ENCODE peak calls at places on chromosomes 13 and 19, in ten cellular contexts. One of them, this sample, is unnamed.
A peak's percentile ranks its signal among the peaks of the same experiment; 100 is the strongest.

GRCh38 chr13:39485314-39485700 is 117.7 kb downstream of the LHFPL6 start:
- DNase-seq in lower lobe of right lung: no peak
- DNase-seq in esophagus squamous epithelium: no peak
- DNase-seq in vagina: no peak
- DNase-seq in uterus: no peak
- DNase-seq in left ventricle myocardium inferior: no peak
- DNase-seq in fibroblast of the aortic adventitia: peak; percentile 49
- DNase-seq in foreskin fibroblast: no peak
- DNase-seq in OCI-LY7: no peak
- DNase-seq in AG09309: no peak
- DNase-seq in this sample: no peak

GRCh38 chr13:94914829-94915228 is 202.5 kb upstream of the SOX21 start:
- DNase-seq in fibroblast of the aortic adventitia: no peak
- DNase-seq in lower lobe of right lung: no peak
- DNase-seq in OCI-LY7: no peak
- DNase-seq in foreskin fibroblast: no peak
- DNase-seq in esophagus squamous epithelium: no peak
- DNase-seq in AG09309: no peak
- DNase-seq in uterus: no peak
- DNase-seq in vagina: no peak
- DNase-seq in left ventricle myocardium inferior: no peak
- DNase-seq in this sample: no peak

GRCh38 chr13:42656136-42656535 is 82.2 kb downstream of the TNFSF11 start:
- DNase-seq in fibroblast of the aortic adventitia: no peak
- DNase-seq in vagina: no peak
- DNase-seq in left ventricle myocardium inferior: no peak
- DNase-seq in OCI-LY7: no peak
- DNase-seq in lower lobe of right lung: no peak
- DNase-seq in foreskin fibroblast: peak; percentile 28
- DNase-seq in AG09309: no peak
- DNase-seq in esophagus squamous epithelium: no peak
- DNase-seq in uterus: no peak
- DNase-seq in this sample: no peak

GRCh38 chr13:40626566-40626965 is 39.9 kb downstream of the FOXO1 start:
- DNase-seq in OCI-LY7: peak; percentile 34
- DNase-seq in vagina: no peak
- DNase-seq in fibroblast of the aortic adventitia: no peak
- DNase-seq in AG09309: no peak
- DNase-seq in left ventricle myocardium inferior: no peak
- DNase-seq in lower lobe of right lung: no peak
- DNase-seq in esophagus squamous epithelium: no peak
- DNase-seq in foreskin fibroblast: no peak
- DNase-seq in uterus: no peak
- DNase-seq in this sample: no peak

GRCh38 chr19:4988770-4989251 is 19.9 kb downstream of the KDM4B start:
- DNase-seq in foreskin fibroblast: peak; percentile 90
- DNase-seq in OCI-LY7: no peak
- DNase-seq in lower lobe of right lung: no peak
- DNase-seq in left ventricle myocardium inferior: peak; percentile 54
- DNase-seq in fibroblast of the aortic adventitia: peak; percentile 80
- DNase-seq in esophagus squamous epithelium: no peak
- DNase-seq in vagina: no peak
- DNase-seq in AG09309: no peak
- DNase-seq in uterus: peak; percentile 85
- DNase-seq in this sample: peak; percentile 80

GRCh38 chr13:62139597-62139996 is 723.9 kb upstream of the PCDH20 start:
- DNase-seq in uterus: no peak
- DNase-seq in OCI-LY7: no peak
- DNase-seq in esophagus squamous epithelium: no peak
- DNase-seq in left ventricle myocardium inferior: no peak
- DNase-seq in foreskin fibroblast: no peak
- DNase-seq in fibroblast of the aortic adventitia: no peak
- DNase-seq in lower lobe of right lung: no peak
- DNase-seq in vagina: no peak
- DNase-seq in AG09309: no peak
- DNase-seq in this sample: no peak

GRCh38 chr19:49019242-49019932 is 2.5 kb upstream of the LHB start:
- DNase-seq in esophagus squamous epithelium: no peak
- DNase-seq in uterus: peak; percentile 35
- DNase-seq in AG09309: no peak
- DNase-seq in OCI-LY7: peak; percentile 56
- DNase-seq in left ventricle myocardium inferior: peak; percentile 75
- DNase-seq in vagina: no peak
- DNase-seq in fibroblast of the aortic adventitia: no peak
- DNase-seq in foreskin fibroblast: peak; percentile 69
- DNase-seq in lower lobe of right lung: peak; percentile 92
- DNase-seq in this sample: peak; percentile 68

GRCh38 chr13:102693781-102694180 is 1.1 kb downstream of the METTL21C start:
- DNase-seq in esophagus squamous epithelium: no peak
- DNase-seq in uterus: no peak
- DNase-seq in foreskin fibroblast: peak; percentile 58
- DNase-seq in fibroblast of the aortic adventitia: peak; percentile 65
- DNase-seq in AG09309: no peak
- DNase-seq in vagina: no peak
- DNase-seq in left ventricle myocardium inferior: no peak
- DNase-seq in lower lobe of right lung: no peak
- DNase-seq in OCI-LY7: no peak
- DNase-seq in this sample: peak; percentile 50

GRCh38 chr19:20423381-20424207 is 142.0 kb downstream of the ZNF737 start:
- DNase-seq in uterus: peak; percentile 54
- DNase-seq in OCI-LY7: peak; percentile 38
- DNase-seq in foreskin fibroblast: peak; percentile 74
- DNase-seq in left ventricle myocardium inferior: peak; percentile 54
- DNase-seq in lower lobe of right lung: peak; percentile 81
- DNase-seq in vagina: no peak
- DNase-seq in AG09309: no peak
- DNase-seq in esophagus squamous epithelium: no peak
- DNase-seq in fibroblast of the aortic adventitia: peak; percentile 45
- DNase-seq in this sample: peak; percentile 65

GRCh38 chr13:100266026-100266425 is 177.1 kb downstream of the PCCA start:
- DNase-seq in left ventricle myocardium inferior: no peak
- DNase-seq in vagina: no peak
- DNase-seq in uterus: no peak
- DNase-seq in fibroblast of the aortic adventitia: no peak
- DNase-seq in AG09309: no peak
- DNase-seq in esophagus squamous epithelium: no peak
- DNase-seq in foreskin fibroblast: no peak
- DNase-seq in lower lobe of right lung: no peak
- DNase-seq in OCI-LY7: no peak
- DNase-seq in this sample: no peak

GRCh38 chr13:93690139-93690538 is 463.5 kb downstream of the GPC6 start:
- DNase-seq in foreskin fibroblast: peak; percentile 71
- DNase-seq in OCI-LY7: no peak
- DNase-seq in esophagus squamous epithelium: no peak
- DNase-seq in lower lobe of right lung: no peak
- DNase-seq in fibroblast of the aortic adventitia: peak; percentile 48
- DNase-seq in AG09309: no peak
- DNase-seq in uterus: no peak
- DNase-seq in vagina: no peak
- DNase-seq in left ventricle myocardium inferior: no peak
- DNase-seq in this sample: peak; percentile 55

GRCh38 chr19:3942790-3943409 is 10.0 kb downstream of the NMRK2 start:
- DNase-seq in vagina: no peak
- DNase-seq in OCI-LY7: no peak
- DNase-seq in left ventricle myocardium inferior: peak; percentile 60
- DNase-seq in esophagus squamous epithelium: no peak
- DNase-seq in fibroblast of the aortic adventitia: no peak
- DNase-seq in foreskin fibroblast: no peak
- DNase-seq in AG09309: no peak
- DNase-seq in uterus: no peak
- DNase-seq in lower lobe of right lung: no peak
- DNase-seq in this sample: no peak

GRCh38 chr13:76921516-76921915 is 26.8 kb upstream of the ACOD1 start:
- DNase-seq in esophagus squamous epithelium: no peak
- DNase-seq in uterus: no peak
- DNase-seq in foreskin fibroblast: peak; percentile 28
- DNase-seq in left ventricle myocardium inferior: no peak
- DNase-seq in fibroblast of the aortic adventitia: peak; percentile 94
- DNase-seq in vagina: no peak
- DNase-seq in AG09309: no peak
- DNase-seq in OCI-LY7: no peak
- DNase-seq in lower lobe of right lung: no peak
- DNase-seq in this sample: no peak

GRCh38 chr13:105165449-105166125 is 1369.9 kb downstream of the EFNB2 start:
- DNase-seq in esophagus squamous epithelium: no peak
- DNase-seq in left ventricle myocardium inferior: no peak
- DNase-seq in uterus: no peak
- DNase-seq in OCI-LY7: no peak
- DNase-seq in AG09309: no peak
- DNase-seq in foreskin fibroblast: no peak
- DNase-seq in lower lobe of right lung: peak; percentile 71
- DNase-seq in vagina: no peak
- DNase-seq in fibroblast of the aortic adventitia: no peak
- DNase-seq in this sample: no peak

GRCh38 chr13:20993661-20994440 is 67.5 kb downstream of the LATS2 start:
- DNase-seq in AG09309: peak; percentile 88
- DNase-seq in vagina: no peak
- DNase-seq in lower lobe of right lung: no peak
- DNase-seq in fibroblast of the aortic adventitia: no peak
- DNase-seq in OCI-LY7: no peak
- DNase-seq in esophagus squamous epithelium: no peak
- DNase-seq in foreskin fibroblast: peak; percentile 53
- DNase-seq in left ventricle myocardium inferior: no peak
- DNase-seq in uterus: no peak
- DNase-seq in this sample: peak; percentile 72

GRCh38 chr13:25276748-25277147 is 10.5 kb downstream of the MTMR6 start:
- DNase-seq in lower lobe of right lung: no peak
- DNase-seq in OCI-LY7: no peak
- DNase-seq in AG09309: no peak
- DNase-seq in esophagus squamous epithelium: no peak
- DNase-seq in foreskin fibroblast: peak; percentile 41
- DNase-seq in fibroblast of the aortic adventitia: no peak
- DNase-seq in vagina: no peak
- DNase-seq in uterus: no peak
- DNase-seq in left ventricle myocardium inferior: no peak
- DNase-seq in this sample: no peak

GRCh38 chr13:33105387-33106005 is 89.3 kb downstream of the KL start:
- DNase-seq in vagina: no peak
- DNase-seq in AG09309: no peak
- DNase-seq in esophagus squamous epithelium: no peak
- DNase-seq in left ventricle myocardium inferior: no peak
- DNase-seq in lower lobe of right lung: no peak
- DNase-seq in uterus: no peak
- DNase-seq in fibroblast of the aortic adventitia: no peak
- DNase-seq in OCI-LY7: no peak
- DNase-seq in foreskin fibroblast: no peak
- DNase-seq in this sample: no peak
- H3K4me3 ChIP-seq in vagina: no peak overlapping the region
- H3K4me3 ChIP-seq in AG09309: no peak overlapping the region
- H3K4me3 ChIP-seq in esophagus squamous epithelium: no peak overlapping the region
- H3K4me3 ChIP-seq in left ventricle myocardium inferior: no peak overlapping the region
- H3K4me3 ChIP-seq in lower lobe of right lung: no peak overlapping the region
- H3K4me3 ChIP-seq in uterus: no peak overlapping the region
- H3K4me3 ChIP-seq in fibroblast of the aortic adventitia: no peak overlapping the region
- H3K4me3 ChIP-seq in OCI-LY7: no peak overlapping the region
- H3K4me3 ChIP-seq in foreskin fibroblast: no peak overlapping the region
- H3K4me3 ChIP-seq in this sample: no peak overlapping the region

DNA sequence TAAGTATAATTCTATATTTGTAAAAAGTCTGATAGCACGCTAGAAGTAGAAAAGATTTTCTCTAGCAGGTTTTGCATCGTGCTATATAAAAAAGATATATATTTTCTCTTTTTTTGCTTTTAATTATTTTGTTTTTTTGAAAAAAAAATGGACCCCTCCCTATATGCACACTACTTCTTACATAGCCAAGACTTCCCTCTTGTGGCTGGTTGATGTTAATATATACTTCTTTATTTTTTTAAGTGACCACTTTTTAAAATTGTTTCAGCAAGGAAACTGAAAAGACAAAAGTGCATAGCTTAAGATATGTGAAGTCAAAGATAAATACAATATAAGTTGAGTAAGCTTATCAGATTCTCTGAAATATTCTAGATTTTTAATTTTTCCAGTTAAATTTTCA is 1202.8 kb downstream of the DIAPH3 start:
- DNase-seq in vagina: no peak
- DNase-seq in left ventricle myocardium inferior: no peak
- DNase-seq in esophagus squamous epithelium: no peak
- DNase-seq in AG09309: no peak
- DNase-seq in foreskin fibroblast: no peak
- DNase-seq in lower lobe of right lung: no peak
- DNase-seq in fibroblast of the aortic adventitia: peak; percentile 0
- DNase-seq in uterus: no peak
- DNase-seq in OCI-LY7: peak; percentile 65
- DNase-seq in this sample: no peak
- TF ChIP-seq CTCF in vagina: no peak
- TF ChIP-seq CTCF in left ventricle myocardium inferior: peak; percentile 46
- TF ChIP-seq CTCF in esophagus squamous epithelium: peak; percentile 16
- TF ChIP-seq CTCF in AG09309: no peak
- TF ChIP-seq CTCF in foreskin fibroblast: no peak
- TF ChIP-seq CTCF in lower lobe of right lung: peak; percentile 10
- TF ChIP-seq CTCF in fibroblast of the aortic adventitia: no peak
- TF ChIP-seq CTCF in uterus: no peak
- TF ChIP-seq CTCF in OCI-LY7: peak; percentile 88
- TF ChIP-seq CTCF in this sample: no peak

DNA sequence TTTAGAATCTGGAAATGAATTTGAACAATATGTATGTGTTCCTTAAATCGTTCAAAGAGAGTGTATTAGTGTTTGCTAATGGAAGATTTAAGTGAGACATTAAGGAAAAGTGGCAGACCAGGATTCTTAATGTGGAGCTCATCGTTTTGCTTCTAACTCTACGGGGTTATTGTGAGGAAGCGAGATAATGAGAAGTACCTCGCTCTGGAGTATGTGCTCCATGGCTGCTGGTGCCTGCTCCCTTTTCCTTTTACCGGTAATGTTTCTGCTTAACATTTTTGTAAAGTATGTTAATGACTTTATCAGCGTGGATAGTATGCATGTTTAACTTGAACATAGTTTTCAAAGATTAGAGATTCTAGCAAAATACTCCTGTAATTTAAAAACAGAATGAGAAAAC is 13.7 kb downstream of the KLF5 start:
- DNase-seq in vagina: no peak
- DNase-seq in OCI-LY7: no peak
- DNase-seq in left ventricle myocardium inferior: no peak
- DNase-seq in esophagus squamous epithelium: no peak
- DNase-seq in AG09309: no peak
- DNase-seq in lower lobe of right lung: no peak
- DNase-seq in uterus: no peak
- DNase-seq in foreskin fibroblast: no peak
- DNase-seq in fibroblast of the aortic adventitia: no peak
- DNase-seq in this sample: no peak
- H3K4me3 ChIP-seq in vagina: no peak overlapping the region
- H3K4me3 ChIP-seq in OCI-LY7: no peak overlapping the region
- H3K4me3 ChIP-seq in left ventricle myocardium inferior: peak overlapping the region; percentile 4
- H3K4me3 ChIP-seq in esophagus squamous epithelium: peak overlapping the region; percentile 34
- H3K4me3 ChIP-seq in AG09309: no peak overlapping the region
- H3K4me3 ChIP-seq in lower lobe of right lung: no peak overlapping the region
- H3K4me3 ChIP-seq in uterus: no peak overlapping the region
- H3K4me3 ChIP-seq in foreskin fibroblast: no peak overlapping the region
- H3K4me3 ChIP-seq in fibroblast of the aortic adventitia: no peak overlapping the region
- H3K4me3 ChIP-seq in this sample: no peak overlapping the region

DNA sequence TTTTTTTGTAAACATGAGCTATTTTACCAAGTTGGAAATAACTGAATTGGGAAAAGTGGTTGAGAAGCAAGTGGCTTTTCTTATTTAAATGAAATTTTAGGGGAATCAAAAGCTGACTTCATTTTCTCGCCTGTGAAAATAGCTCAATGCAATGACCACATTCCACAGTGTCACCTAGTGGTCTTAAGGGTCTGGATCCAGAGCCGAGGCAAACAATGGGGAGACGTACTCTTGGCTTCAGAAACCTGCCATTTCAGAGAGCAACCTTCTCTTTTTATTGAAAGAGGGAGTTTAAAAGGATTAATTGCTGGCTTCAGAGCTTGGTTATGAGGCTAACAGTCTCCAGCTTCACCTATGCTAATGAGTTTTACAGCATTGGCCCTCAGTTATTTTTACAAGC is 39.7 kb upstream of the RXFP2 start:
- DNase-seq in AG09309: no peak
- DNase-seq in esophagus squamous epithelium: no peak
- DNase-seq in uterus: no peak
- DNase-seq in vagina: no peak
- DNase-seq in foreskin fibroblast: peak; percentile 5
- DNase-seq in left ventricle myocardium inferior: no peak
- DNase-seq in lower lobe of right lung: no peak
- DNase-seq in fibroblast of the aortic adventitia: peak; percentile 28
- DNase-seq in OCI-LY7: peak; percentile 1
- DNase-seq in this sample: no peak
- TF ChIP-seq CTCF in AG09309: peak; percentile 32
- TF ChIP-seq CTCF in esophagus squamous epithelium: no peak
- TF ChIP-seq CTCF in uterus: no peak
- TF ChIP-seq CTCF in vagina: no peak
- TF ChIP-seq CTCF in foreskin fibroblast: peak; percentile 5
- TF ChIP-seq CTCF in left ventricle myocardium inferior: peak; percentile 28
- TF ChIP-seq CTCF in lower lobe of right lung: no peak
- TF ChIP-seq CTCF in fibroblast of the aortic adventitia: peak; percentile 39
- TF ChIP-seq CTCF in OCI-LY7: peak; percentile 20
- TF ChIP-seq CTCF in this sample: peak; percentile 8